ENCODE peak calls at places on chromosomes 2 and 18, in eight cellular contexts. H is transverse colon, G is A549, D is heart left ventricle, R is prostate gland, Q is Peyer's patch, X is breast epithelium, M is sigmoid colon. V is an unnamed sample.

GRCh38 chr2:61722311-61722710 is 131.5 kb downstream of the FAM161A start:
- DNase-seq in H (no peak), G (no peak), D (no peak), R (no peak), Q (no peak), X (no peak), M (no peak), V (peak)

GRCh38 chr2:65315042-65315441 is 87.4 kb downstream of the ACTR2 start:
- DNase-seq in H (no peak), G (no peak), D (no peak), R (no peak), Q (no peak), X (peak), M (peak), V (no peak)

GRCh38 chr2:41928593-41928992 is 119.2 kb upstream of the PKDCC start:
- DNase-seq in H (no peak), G (peak), D (no peak), R (no peak), Q (no peak), X (no peak), M (no peak), V (no peak)

GRCh38 chr2:167331636-167332232 is 443.5 kb downstream of the XIRP2 start:
- DNase-seq in H (peak), G (peak), D (no peak), R (no peak), Q (no peak), X (no peak), M (no peak), V (no peak)

GRCh38 chr2:152054593-152054992 is 44.3 kb downstream of the CACNB4 start:
- DNase-seq in H (no peak), G (no peak), D (no peak), R (no peak), Q (no peak), X (no peak), M (no peak), V (no peak)

GRCh38 chr2:173884403-173884802 is 80.8 kb downstream of the SP3 start:
- DNase-seq in H (peak), G (peak), D (peak), R (peak), Q (peak), X (peak), M (peak), V (peak)

GRCh38 chr18:46042571-46043123 is 29.4 kb downstream of the PSTPIP2 start:
- DNase-seq in H (no peak), G (no peak), D (no peak), R (no peak), Q (no peak), X (no peak), M (no peak), V (no peak)

GRCh38 chr2:240624950-240625621 is at the start of gene GPR35:
- DNase-seq in H (peak), G (peak), D (peak), R (no peak), Q (peak), X (peak), M (peak), V (peak)

GRCh38 chr2:84906108-84906899 is 848 bp downstream of the TMSB10 start:
- DNase-seq in H (peak), G (peak), D (peak), R (no peak), Q (peak), X (no peak), M (peak), V (no peak)

GRCh38 chr2:217685255-217685605 is 317.6 kb downstream of the TNS1 start:
- DNase-seq in H (peak), G (peak), D (peak), R (peak), Q (peak), X (peak), M (peak), V (peak)

GRCh38 chr2:219968685-219969345 is 341.4 kb downstream of the SLC4A3 start:
- DNase-seq in H (no peak), G (peak), D (no peak), R (no peak), Q (no peak), X (no peak), M (no peak), V (no peak)

GRCh38 chr2:196851068-196851467 is 41.9 kb upstream of the C2orf66 start:
- DNase-seq in H (no peak), G (no peak), D (no peak), R (no peak), Q (no peak), X (no peak), M (no peak), V (no peak)

GRCh38 chr2:206154197-206154596 is 5.0 kb downstream of the NDUFS1 start:
- DNase-seq in H (no peak), G (peak), D (no peak), R (no peak), Q (no peak), X (no peak), M (no peak), V (no peak)

GRCh38 chr2:207617011-207617671 is 8.1 kb downstream of the METTL21A start:
- DNase-seq in H (no peak), G (peak), D (no peak), R (no peak), Q (no peak), X (no peak), M (no peak), V (no peak)

GRCh38 chr2:898319-898718 is 52.3 kb upstream of the SNTG2 start:
- DNase-seq in H (no peak), G (peak), D (no peak), R (no peak), Q (no peak), X (no peak), M (no peak), V (no peak)

GRCh38 chr2:1246239-1246638 is 167.0 kb upstream of the TPO start:
- DNase-seq in H (no peak), G (no peak), D (no peak), R (no peak), Q (no peak), X (no peak), M (no peak), V (no peak)

GRCh38 chr2:168559187-168559586 is 103.1 kb downstream of the CERS6 start:
- DNase-seq in H (no peak), G (peak), D (peak), R (no peak), Q (peak), X (no peak), M (no peak), V (no peak)

GRCh38 chr2:212646698-212647097 is 108.1 kb upstream of the ERBB4 start:
- DNase-seq in H (no peak), G (no peak), D (no peak), R (no peak), Q (no peak), X (no peak), M (no peak), V (no peak)

GRCh38 chr18:13547347-13547746 is 179.0 kb downstream of the FAM210A start:
- DNase-seq in H (no peak), G (no peak), D (no peak), R (no peak), Q (no peak), X (no peak), M (no peak), V (no peak)

GRCh38 chr2:23660227-23660626 is 266.7 kb downstream of the ATAD2B start:
- DNase-seq in H (no peak), G (no peak), D (no peak), R (no peak), Q (no peak), X (no peak), M (no peak), V (no peak)

GRCh38 chr2:79437416-79438281 is 75.2 kb upstream of the CTNNA2 start:
- DNase-seq in H (no peak), G (no peak), D (no peak), R (no peak), Q (peak), X (no peak), M (no peak), V (no peak)

GRCh38 chr18:32093106-32093511 is 1.4 kb downstream of the RNF138 start:
- DNase-seq in H (peak), G (peak), D (peak), R (peak), Q (peak), X (no peak), M (peak), V (peak)

GRCh38 chr2:45675130-45675812 is 23.8 kb downstream of the PRKCE start:
- DNase-seq in H (peak), G (no peak), D (peak), R (peak), Q (peak), X (no peak), M (no peak), V (no peak)

GRCh38 chr2:209425082-209426071 is 1.5 kb downstream of the MAP2 start:
- DNase-seq in H (no peak), G (peak), D (no peak), R (no peak), Q (no peak), X (no peak), M (no peak), V (no peak)

GRCh38 chr18:48811401-48811800 is 139.4 kb downstream of the SMAD7 start:
- DNase-seq in H (no peak), G (no peak), D (no peak), R (no peak), Q (no peak), X (no peak), M (no peak), V (no peak)

GRCh38 chr2:216775043-216775453 is 79.7 kb upstream of the IGFBP5 start:
- DNase-seq in H (no peak), G (peak), D (peak), R (no peak), Q (no peak), X (no peak), M (peak), V (peak)

GRCh38 chr2:88669371-88670214 is 21.9 kb upstream of the RPIA start:
- DNase-seq in H (peak), G (peak), D (no peak), R (peak), Q (peak), X (no peak), M (no peak), V (no peak)

GRCh38 chr2:102166189-102166845 is 20.5 kb upstream of the IL1RL2 start:
- DNase-seq in H (peak), G (peak), D (no peak), R (peak), Q (no peak), X (no peak), M (peak), V (no peak)

GRCh38 chr2:102155703-102156515 is 13.4 kb downstream of the IL1R1 start:
- DNase-seq in H (peak), G (no peak), D (no peak), R (peak), Q (no peak), X (no peak), M (peak), V (peak)

GRCh38 chr18:13222371-13223281 is 4.1 kb downstream of the LDLRAD4 start:
- DNase-seq in H (peak), G (no peak), D (peak), R (peak), Q (peak), X (no peak), M (peak), V (peak)

GRCh38 chr2:157229572-157229971 is 27.9 kb upstream of the GALNT5 start:
- DNase-seq in H (no peak), G (no peak), D (no peak), R (no peak), Q (no peak), X (no peak), M (no peak), V (no peak)

GRCh38 chr2:167187049-167187727 is 298.9 kb downstream of the XIRP2 start:
- DNase-seq in H (no peak), G (no peak), D (no peak), R (no peak), Q (no peak), X (no peak), M (no peak), V (peak)

GRCh38 chr18:72840109-72840508 is 27.7 kb downstream of the NETO1 start:
- DNase-seq in H (no peak), G (no peak), D (no peak), R (no peak), Q (no peak), X (no peak), M (no peak), V (no peak)

GRCh38 chr2:211396815-211397214 is 840.4 kb downstream of the CPS1 start:
- DNase-seq in H (no peak), G (no peak), D (no peak), R (peak), Q (no peak), X (no peak), M (no peak), V (no peak)

GRCh38 chr2:10834300-10834699 is 21.7 kb upstream of the PDIA6 start:
- DNase-seq in H (no peak), G (no peak), D (no peak), R (no peak), Q (no peak), X (no peak), M (no peak), V (no peak)

GRCh38 chr2:28137221-28137620 is 246.7 kb downstream of the BABAM2 start:
- DNase-seq in H (no peak), G (peak), D (no peak), R (peak), Q (no peak), X (no peak), M (peak), V (no peak)

DNA sequence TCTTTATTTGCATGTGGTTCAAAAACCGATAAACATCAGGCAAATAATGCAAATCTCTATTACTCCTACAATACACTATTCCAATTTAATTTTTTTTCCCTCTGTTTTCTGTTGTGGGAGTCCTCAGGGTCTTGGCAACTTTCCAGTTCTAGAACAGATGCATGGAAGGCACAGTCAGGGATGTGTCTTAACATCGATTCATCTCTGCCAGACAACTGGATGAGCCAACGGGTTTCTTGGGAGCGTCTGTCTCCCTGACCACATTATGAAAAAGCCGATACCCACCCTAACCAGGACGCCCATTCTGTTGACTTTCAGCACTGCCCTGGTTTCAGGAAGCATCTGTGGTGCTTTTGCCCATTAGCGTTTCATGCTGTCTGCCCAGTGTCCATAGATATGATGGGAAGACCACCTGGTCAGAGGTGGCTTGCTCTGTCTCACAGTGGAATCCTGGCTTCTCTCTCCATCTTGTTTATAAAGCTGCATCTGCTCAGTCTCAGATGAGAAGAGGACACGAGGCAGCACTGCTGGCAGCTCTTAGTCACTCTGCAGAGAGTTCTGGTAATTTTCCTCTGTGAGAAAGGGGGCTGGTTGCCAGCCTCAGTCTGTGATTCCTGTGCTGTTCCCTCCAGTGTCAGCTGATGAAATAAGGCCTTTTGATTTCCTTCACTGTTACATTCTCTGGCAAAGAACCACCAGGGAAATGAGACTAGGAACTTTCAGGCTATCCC is 57.9 kb upstream of the KCNE4 start:
- DNase-seq in H (peak), G (peak), D (peak), R (peak), Q (peak), X (no peak), M (peak), V (peak)
- H3K4me3 ChIP-seq in H (no peak), G (no peak), D (no peak), R (no peak), Q (no peak), X (peak), M (no peak), V (no peak)

GRCh38 chr2:112055110-112055832 is at the start of gene TMEM87B:
- DNase-seq in H (peak), G (peak), D (peak), R (peak), Q (peak), X (peak), M (peak), V (peak)
- TF ChIP-seq POLR2A in H (peak), G (peak), D (no peak), R (peak), Q (peak), X (peak), M (peak), V (peak)

DNA sequence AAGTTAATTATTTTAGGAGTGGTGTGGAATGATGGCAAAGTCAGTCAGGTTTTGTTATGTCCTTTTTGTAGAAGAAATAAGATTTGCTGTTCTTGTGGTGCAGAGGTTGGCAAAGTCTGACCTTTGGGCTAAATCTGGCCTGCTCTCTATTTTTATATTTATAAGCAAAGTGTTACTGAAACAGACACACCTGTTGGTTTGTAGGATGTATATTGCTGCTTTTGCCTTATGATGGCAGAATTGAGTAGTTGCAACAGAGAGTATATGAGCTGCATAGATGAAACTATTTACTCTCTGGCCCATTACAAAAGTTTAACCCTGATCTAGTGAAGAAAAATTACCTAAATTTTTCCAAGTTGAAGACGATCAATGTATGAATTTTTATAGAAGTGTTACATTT is 34.1 kb upstream of the KCNJ13 start:
- DNase-seq in H (no peak), G (no peak), D (no peak), R (no peak), Q (no peak), X (no peak), M (no peak), V (no peak)
- H3K27ac ChIP-seq in H (no peak), G (no peak), D (peak), R (no peak), Q (no peak), X (no peak), M (no peak), V (peak)

GRCh38 chr2:97992836-97993825 is 2.6 kb downstream of the TMEM131 start:
- DNase-seq in H (no peak), G (no peak), D (no peak), R (no peak), Q (no peak), X (no peak), M (no peak), V (no peak)

GRCh38 chr2:97993926-97994325 is 1.8 kb downstream of the TMEM131 start:
- DNase-seq in H (no peak), G (no peak), D (no peak), R (no peak), Q (no peak), X (no peak), M (no peak), V (no peak)

GRCh38 chr2:97995026-97995733 is 568 bp downstream of the TMEM131 start:
- DNase-seq in H (peak), G (peak), D (peak), R (peak), Q (peak), X (no peak), M (peak), V (no peak)

GRCh38 chr2:97988722-97989121 is 7.0 kb downstream of the TMEM131 start:
- DNase-seq in H (no peak), G (no peak), D (no peak), R (no peak), Q (no peak), X (no peak), M (no peak), V (no peak)

DNA sequence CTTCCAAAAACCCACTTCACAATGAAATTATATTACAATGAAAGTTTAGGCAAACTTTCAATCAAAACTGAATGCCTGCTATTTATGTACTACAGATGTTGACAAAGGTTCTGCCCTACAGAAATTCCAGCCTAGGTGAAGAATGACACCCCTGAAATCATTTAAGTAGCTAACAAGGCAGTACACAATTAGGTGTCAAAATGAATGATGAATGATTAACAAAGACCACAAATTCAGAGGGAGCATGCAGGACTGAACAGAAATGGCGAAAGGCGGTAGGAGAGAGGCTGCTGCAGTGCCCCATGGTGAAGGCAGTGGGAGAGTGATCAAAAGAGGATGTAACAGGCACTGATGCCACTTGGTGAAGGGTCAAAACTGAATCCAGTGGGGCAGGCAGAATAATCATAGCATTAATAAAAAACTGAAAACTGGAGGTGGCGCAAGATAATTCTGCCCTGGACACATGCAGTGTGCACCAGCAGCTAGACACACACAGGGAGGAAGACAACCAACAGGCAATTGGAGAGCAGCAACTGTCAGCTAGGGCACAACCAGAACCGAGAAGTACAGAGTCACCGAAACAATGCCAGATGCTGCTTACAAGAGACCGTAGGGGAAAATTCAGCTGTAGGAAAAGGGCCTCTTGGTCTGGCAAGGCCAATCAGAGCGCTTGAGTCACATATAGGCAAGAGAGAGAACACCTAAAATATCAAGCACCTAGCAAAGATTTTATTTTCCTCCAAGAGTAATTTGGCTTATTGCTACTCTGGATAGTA is 4.5 kb downstream of the TMEM131 start:
- DNase-seq in H (no peak), G (no peak), D (no peak), R (no peak), Q (no peak), X (no peak), M (no peak), V (no peak)
- H3K4me3 ChIP-seq in H (no peak), G (no peak), D (no peak), R (no peak), Q (no peak), X (no peak), M (no peak), V (no peak)

DNA sequence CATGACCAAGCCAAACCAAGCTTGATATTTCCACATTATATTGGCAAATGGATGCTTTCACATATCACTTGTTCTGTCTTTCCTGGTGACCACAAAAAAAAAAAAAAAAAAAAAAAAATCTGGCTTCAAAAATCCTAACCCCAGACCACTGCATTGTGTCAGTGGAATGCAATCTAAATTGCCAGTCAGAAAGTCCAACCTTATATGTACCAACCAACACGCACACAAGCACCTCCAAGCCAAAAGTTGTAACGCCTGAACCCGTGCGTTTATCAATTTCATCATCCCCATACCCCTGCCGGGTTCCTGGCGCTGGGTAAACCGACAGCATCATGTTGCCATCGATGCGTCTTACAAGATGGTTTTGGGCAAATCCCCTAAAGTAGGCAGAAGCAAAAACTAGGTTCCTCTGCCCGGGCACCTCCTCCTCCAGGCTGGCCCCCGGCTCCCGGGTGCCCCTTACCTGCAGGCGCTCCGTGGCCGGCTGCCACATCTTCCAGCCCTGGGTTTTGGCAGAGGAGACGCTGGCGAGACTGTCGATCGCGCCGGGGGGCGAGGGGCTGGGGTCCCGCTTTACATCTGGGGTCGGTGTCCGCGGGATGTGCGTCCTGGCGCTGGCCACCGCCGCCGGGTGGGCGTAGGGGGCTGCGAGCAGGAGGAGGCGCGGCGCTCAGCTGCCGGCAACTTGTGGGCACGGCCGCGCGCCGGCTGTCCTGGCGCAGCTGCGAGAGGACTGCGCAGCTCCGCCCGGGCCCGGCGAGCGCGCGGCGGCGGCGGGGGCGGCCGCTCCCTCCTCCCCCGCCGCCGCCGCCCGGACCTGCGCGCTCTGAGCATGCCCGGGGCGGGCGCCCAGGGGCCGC is at the start of gene PID1:
- DNase-seq in H (peak), G (peak), D (no peak), R (no peak), Q (no peak), X (no peak), M (peak), V (no peak)
- TF ChIP-seq POLR2A in H (peak), G (peak), D (no peak), R (no peak), Q (peak), X (no peak), M (no peak), V (peak)

V was measured in gastrocnemius medialis.